ENCODE peak calls at places on chromosomes 3 and 15, in seven cellular contexts. One of them, this sample, is unnamed.

GRCh38 chr15:80777836-80778620 is 1.1 kb upstream of the CEMIP start:
- DNase-seq in upper lobe of right lung: no peak
- DNase-seq in heart left ventricle: no peak
- DNase-seq in HCT116: no peak
- DNase-seq in neuronal stem cell: no peak
- DNase-seq in A673: no peak
- DNase-seq in fibroblast of lung: no peak
- DNase-seq in this sample: no peak

GRCh38 chr3:21754839-21755238 is 3.8 kb upstream of the ZNF385D start:
- DNase-seq in upper lobe of right lung: no peak
- DNase-seq in heart left ventricle: no peak
- DNase-seq in HCT116: no peak
- DNase-seq in neuronal stem cell: no peak
- DNase-seq in A673: no peak
- DNase-seq in fibroblast of lung: no peak
- DNase-seq in this sample: no peak

GRCh38 chr15:73075151-73075859 is 23.0 kb downstream of the NEO1 start:
- DNase-seq in upper lobe of right lung: no peak
- DNase-seq in heart left ventricle: no peak
- DNase-seq in HCT116: no peak
- DNase-seq in neuronal stem cell: no peak
- DNase-seq in A673: no peak
- DNase-seq in fibroblast of lung: peak; percentile 20
- DNase-seq in this sample: no peak

GRCh38 chr3:152083058-152083457 is 185.7 kb upstream of the MBNL1 start:
- DNase-seq in upper lobe of right lung: no peak
- DNase-seq in heart left ventricle: no peak
- DNase-seq in HCT116: no peak
- DNase-seq in neuronal stem cell: no peak
- DNase-seq in A673: peak; percentile 41
- DNase-seq in fibroblast of lung: no peak
- DNase-seq in this sample: no peak

GRCh38 chr3:68999605-69000004 is 13.9 kb downstream of the EOGT start:
- DNase-seq in upper lobe of right lung: no peak
- DNase-seq in heart left ventricle: no peak
- DNase-seq in HCT116: no peak
- DNase-seq in neuronal stem cell: no peak
- DNase-seq in A673: no peak
- DNase-seq in fibroblast of lung: no peak
- DNase-seq in this sample: no peak

GRCh38 chr15:52733078-52733477 is 53.9 kb upstream of the ATOSA start:
- DNase-seq in upper lobe of right lung: no peak
- DNase-seq in heart left ventricle: no peak
- DNase-seq in HCT116: no peak
- DNase-seq in neuronal stem cell: no peak
- DNase-seq in A673: no peak
- DNase-seq in fibroblast of lung: no peak
- DNase-seq in this sample: no peak

GRCh38 chr15:23690015-23690414 is 2.9 kb upstream of the NDN start:
- DNase-seq in upper lobe of right lung: no peak
- DNase-seq in heart left ventricle: no peak
- DNase-seq in HCT116: no peak
- DNase-seq in neuronal stem cell: no peak
- DNase-seq in A673: no peak
- DNase-seq in fibroblast of lung: no peak
- DNase-seq in this sample: no peak

GRCh38 chr3:9098716-9099675 is 135.7 kb upstream of the RAD18 start:
- DNase-seq in upper lobe of right lung: no peak
- DNase-seq in heart left ventricle: no peak
- DNase-seq in HCT116: no peak
- DNase-seq in neuronal stem cell: no peak
- DNase-seq in A673: no peak
- DNase-seq in fibroblast of lung: no peak
- DNase-seq in this sample: no peak

GRCh38 chr3:129602730-129603560 is 3.5 kb downstream of the PLXND1 start:
- DNase-seq in upper lobe of right lung: peak; percentile 82
- DNase-seq in heart left ventricle: peak; percentile 89
- DNase-seq in HCT116: no peak
- DNase-seq in neuronal stem cell: no peak
- DNase-seq in A673: peak; percentile 54
- DNase-seq in fibroblast of lung: peak; percentile 94
- DNase-seq in this sample: peak; percentile 67

GRCh38 chr15:69138963-69139362 is 21.5 kb upstream of the GLCE start:
- DNase-seq in upper lobe of right lung: no peak
- DNase-seq in heart left ventricle: no peak
- DNase-seq in HCT116: no peak
- DNase-seq in neuronal stem cell: no peak
- DNase-seq in A673: no peak
- DNase-seq in fibroblast of lung: no peak
- DNase-seq in this sample: no peak

GRCh38 chr15:71295242-71296031 is 180.2 kb downstream of the THSD4 start:
- DNase-seq in upper lobe of right lung: no peak
- DNase-seq in heart left ventricle: no peak
- DNase-seq in HCT116: peak; percentile 100
- DNase-seq in neuronal stem cell: no peak
- DNase-seq in A673: peak; percentile 92
- DNase-seq in fibroblast of lung: peak; percentile 100
- DNase-seq in this sample: no peak

DNA sequence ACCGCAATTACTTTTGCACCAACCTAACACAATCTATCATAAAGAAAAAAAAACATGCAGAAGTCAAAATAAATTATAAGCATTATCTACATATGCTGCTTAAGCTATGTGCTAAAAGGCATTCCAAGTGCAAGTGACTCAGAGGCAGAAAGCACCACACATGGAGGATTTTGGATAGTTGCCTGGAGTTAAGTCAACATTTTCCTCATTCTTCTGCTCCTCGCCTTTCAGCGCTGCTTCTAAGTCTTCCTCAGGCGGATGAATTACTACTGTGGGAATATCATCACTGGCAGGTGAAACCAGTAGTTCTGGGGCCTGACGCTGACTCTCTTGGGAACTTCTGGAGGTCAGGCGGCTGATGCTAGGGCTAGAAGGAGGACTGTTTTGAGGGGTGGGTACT is 53.1 kb downstream of the SLC4A7 start:
- DNase-seq in upper lobe of right lung: no peak
- DNase-seq in heart left ventricle: no peak
- DNase-seq in HCT116: peak; percentile 4
- DNase-seq in neuronal stem cell: no peak
- DNase-seq in A673: peak; percentile 35
- DNase-seq in fibroblast of lung: peak; percentile 99
- DNase-seq in this sample: no peak
- H3K27ac ChIP-seq in upper lobe of right lung: no peak overlapping the region
- H3K27ac ChIP-seq in heart left ventricle: no peak overlapping the region
- H3K27ac ChIP-seq in HCT116: peak overlapping the region; percentile 10
- H3K27ac ChIP-seq in neuronal stem cell: no peak overlapping the region
- H3K27ac ChIP-seq in A673: no peak overlapping the region
- H3K27ac ChIP-seq in fibroblast of lung: no peak overlapping the region
- H3K27ac ChIP-seq in this sample: no peak overlapping the region

GRCh38 chr3:79018671-79019136 is 749.1 kb downstream of the ROBO1 start:
- DNase-seq in upper lobe of right lung: peak; percentile 78
- DNase-seq in heart left ventricle: peak; percentile 61
- DNase-seq in HCT116: no peak
- DNase-seq in neuronal stem cell: peak; percentile 49
- DNase-seq in A673: peak; percentile 87
- DNase-seq in fibroblast of lung: peak; percentile 75
- DNase-seq in this sample: peak; percentile 55

GRCh38 chr3:79019137-79019923 is 748.5 kb downstream of the ROBO1 start:
- DNase-seq in upper lobe of right lung: peak; percentile 83
- DNase-seq in heart left ventricle: peak; percentile 78
- DNase-seq in HCT116: no peak
- DNase-seq in neuronal stem cell: peak; percentile 81
- DNase-seq in A673: peak; percentile 96
- DNase-seq in fibroblast of lung: peak; percentile 96
- DNase-seq in this sample: peak; percentile 68

GRCh38 chr3:79016587-79017380 is 751.0 kb downstream of the ROBO1 start:
- DNase-seq in upper lobe of right lung: no peak
- DNase-seq in heart left ventricle: no peak
- DNase-seq in HCT116: no peak
- DNase-seq in neuronal stem cell: no peak
- DNase-seq in A673: no peak
- DNase-seq in fibroblast of lung: peak; percentile 45
- DNase-seq in this sample: no peak

GRCh38 chr3:79015854-79016253 is 751.9 kb downstream of the ROBO1 start:
- DNase-seq in upper lobe of right lung: no peak
- DNase-seq in heart left ventricle: no peak
- DNase-seq in HCT116: no peak
- DNase-seq in neuronal stem cell: no peak
- DNase-seq in A673: no peak
- DNase-seq in fibroblast of lung: no peak
- DNase-seq in this sample: no peak

GRCh38 chr3:79019924-79020173 is 747.9 kb downstream of the ROBO1 start:
- DNase-seq in upper lobe of right lung: no peak
- DNase-seq in heart left ventricle: no peak
- DNase-seq in HCT116: no peak
- DNase-seq in neuronal stem cell: no peak
- DNase-seq in A673: no peak
- DNase-seq in fibroblast of lung: no peak
- DNase-seq in this sample: no peak
- H3K27ac ChIP-seq in upper lobe of right lung: no peak overlapping the region
- H3K27ac ChIP-seq in heart left ventricle: no peak overlapping the region
- H3K27ac ChIP-seq in HCT116: no peak overlapping the region
- H3K27ac ChIP-seq in neuronal stem cell: peak overlapping the region; percentile 16
- H3K27ac ChIP-seq in A673: peak overlapping the region; percentile 99
- H3K27ac ChIP-seq in fibroblast of lung: no peak overlapping the region
- H3K27ac ChIP-seq in this sample: no peak overlapping the region

DNA sequence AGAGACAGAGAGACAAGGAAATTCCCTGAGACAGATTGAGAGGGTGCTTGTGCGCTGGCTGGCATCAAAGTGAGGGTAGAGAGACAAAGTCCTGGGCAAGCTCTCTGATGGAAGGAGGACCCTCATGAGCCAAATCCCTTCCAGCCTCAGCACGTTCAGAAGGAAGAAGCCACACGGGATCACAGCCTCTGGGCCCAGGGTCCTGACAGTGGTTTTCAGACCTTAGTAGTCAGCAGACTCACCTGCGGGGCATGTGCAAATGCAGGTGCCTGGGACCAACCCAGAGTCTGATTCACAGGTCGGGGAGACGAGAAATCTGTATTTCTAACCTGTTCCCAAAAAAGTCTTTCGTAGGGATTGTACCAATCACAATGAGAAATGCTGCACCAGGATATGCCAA is 15.2 kb upstream of the KY start:
- DNase-seq in upper lobe of right lung: no peak
- DNase-seq in heart left ventricle: no peak
- DNase-seq in HCT116: no peak
- DNase-seq in neuronal stem cell: no peak
- DNase-seq in A673: no peak
- DNase-seq in fibroblast of lung: no peak
- DNase-seq in this sample: no peak
- H3K27ac ChIP-seq in upper lobe of right lung: no peak overlapping the region
- H3K27ac ChIP-seq in heart left ventricle: no peak overlapping the region
- H3K27ac ChIP-seq in HCT116: no peak overlapping the region
- H3K27ac ChIP-seq in neuronal stem cell: no peak overlapping the region
- H3K27ac ChIP-seq in A673: no peak overlapping the region
- H3K27ac ChIP-seq in fibroblast of lung: no peak overlapping the region
- H3K27ac ChIP-seq in this sample: no peak overlapping the region

GRCh38 chr15:40929730-40930429 is 740 bp downstream of the DLL4 start:
- DNase-seq in upper lobe of right lung: peak; percentile 84
- DNase-seq in heart left ventricle: peak; percentile 71
- DNase-seq in HCT116: no peak
- DNase-seq in neuronal stem cell: no peak
- DNase-seq in A673: no peak
- DNase-seq in fibroblast of lung: peak; percentile 68
- DNase-seq in this sample: peak; percentile 75

GRCh38 chr15:40932625-40933519 is 3.7 kb downstream of the DLL4 start:
- DNase-seq in upper lobe of right lung: no peak
- DNase-seq in heart left ventricle: peak; percentile 9
- DNase-seq in HCT116: no peak
- DNase-seq in neuronal stem cell: no peak
- DNase-seq in A673: no peak
- DNase-seq in fibroblast of lung: no peak
- DNase-seq in this sample: no peak

GRCh38 chr15:40930430-40931299 is 1.5 kb downstream of the DLL4 start:
- DNase-seq in upper lobe of right lung: peak; percentile 81
- DNase-seq in heart left ventricle: peak; percentile 83
- DNase-seq in HCT116: peak; percentile 70
- DNase-seq in neuronal stem cell: no peak
- DNase-seq in A673: no peak
- DNase-seq in fibroblast of lung: peak; percentile 31
- DNase-seq in this sample: peak; percentile 69

GRCh38 chr15:40932146-40932545 is 3.0 kb downstream of the DLL4 start:
- DNase-seq in upper lobe of right lung: no peak
- DNase-seq in heart left ventricle: peak; percentile 18
- DNase-seq in HCT116: no peak
- DNase-seq in neuronal stem cell: no peak
- DNase-seq in A673: no peak
- DNase-seq in fibroblast of lung: no peak
- DNase-seq in this sample: no peak

GRCh38 chr15:40931300-40932142 is 2.4 kb downstream of the DLL4 start:
- DNase-seq in upper lobe of right lung: no peak
- DNase-seq in heart left ventricle: peak; percentile 18
- DNase-seq in HCT116: no peak
- DNase-seq in neuronal stem cell: no peak
- DNase-seq in A673: no peak
- DNase-seq in fibroblast of lung: no peak
- DNase-seq in this sample: no peak
- H3K27ac ChIP-seq in upper lobe of right lung: peak overlapping the region; percentile 47
- H3K27ac ChIP-seq in heart left ventricle: peak overlapping the region; percentile 75
- H3K27ac ChIP-seq in HCT116: no peak overlapping the region
- H3K27ac ChIP-seq in neuronal stem cell: no peak overlapping the region
- H3K27ac ChIP-seq in A673: no peak overlapping the region
- H3K27ac ChIP-seq in fibroblast of lung: no peak overlapping the region
- H3K27ac ChIP-seq in this sample: peak overlapping the region; percentile 60

GRCh38 chr3:28243424-28244106 is 2.1 kb downstream of the CMC1 start:
- DNase-seq in upper lobe of right lung: no peak
- DNase-seq in heart left ventricle: no peak
- DNase-seq in HCT116: no peak
- DNase-seq in neuronal stem cell: no peak
- DNase-seq in A673: no peak
- DNase-seq in fibroblast of lung: no peak
- DNase-seq in this sample: no peak

GRCh38 chr3:28242519-28242918 is 1.1 kb downstream of the CMC1 start:
- DNase-seq in upper lobe of right lung: no peak
- DNase-seq in heart left ventricle: no peak
- DNase-seq in HCT116: no peak
- DNase-seq in neuronal stem cell: no peak
- DNase-seq in A673: no peak
- DNase-seq in fibroblast of lung: no peak
- DNase-seq in this sample: no peak

GRCh38 chr3:28241221-28242160 is at the start of gene CMC1:
- DNase-seq in upper lobe of right lung: peak; percentile 99
- DNase-seq in heart left ventricle: peak; percentile 99
- DNase-seq in HCT116: peak; percentile 89
- DNase-seq in neuronal stem cell: peak; percentile 93
- DNase-seq in A673: peak; percentile 98
- DNase-seq in fibroblast of lung: peak; percentile 97
- DNase-seq in this sample: peak; percentile 99

GRCh38 chr3:28240440-28240839 is 979 bp upstream of the CMC1 start:
- DNase-seq in upper lobe of right lung: no peak
- DNase-seq in heart left ventricle: no peak
- DNase-seq in HCT116: no peak
- DNase-seq in neuronal stem cell: no peak
- DNase-seq in A673: no peak
- DNase-seq in fibroblast of lung: no peak
- DNase-seq in this sample: no peak

GRCh38 chr3:28239108-28239507 is 2.3 kb upstream of the CMC1 start:
- DNase-seq in upper lobe of right lung: no peak
- DNase-seq in heart left ventricle: no peak
- DNase-seq in HCT116: no peak
- DNase-seq in neuronal stem cell: no peak
- DNase-seq in A673: peak; percentile 75
- DNase-seq in fibroblast of lung: no peak
- DNase-seq in this sample: no peak
- H3K27ac ChIP-seq in upper lobe of right lung: no peak overlapping the region
- H3K27ac ChIP-seq in heart left ventricle: no peak overlapping the region
- H3K27ac ChIP-seq in HCT116: no peak overlapping the region
- H3K27ac ChIP-seq in neuronal stem cell: no peak overlapping the region
- H3K27ac ChIP-seq in A673: no peak overlapping the region
- H3K27ac ChIP-seq in fibroblast of lung: no peak overlapping the region
- H3K27ac ChIP-seq in this sample: no peak overlapping the region